ENCODE peak calls at places on chromosomes 16 and 17, in nine cellular contexts. S is AG04449; R is NT2/D1; F is EL; T is right cardiac atrium; B is iris pigment epithelial cell; N is astrocyte of the spinal cord; H is stimulated activated CD8-positive, alpha-beta memory T cell treated with anti-CD3 and anti-CD28 coated beads, Interleukin-4, amount 100 ng/mL, for 4 hours; K is uterus. W is an unnamed sample.

GRCh38 chr17:49108318-49108717 is 24.3 kb upstream of the B4GALNT2 start:
- DNase-seq in S (peak; percentile 69), R (peak; percentile 27), F (peak; percentile 90), T (no peak), B (peak; percentile 85), N (peak; percentile 88), H (no peak), K (no peak), W (no peak)

GRCh38 chr17:60750645-60751044 is 73.0 kb downstream of the BCAS3 start:
- DNase-seq in S (no peak), R (no peak), F (no peak), T (no peak), B (no peak), N (no peak), H (no peak), K (no peak), W (no peak)

GRCh38 chr17:42894283-42895184 is 6.1 kb upstream of the G6PC1 start:
- DNase-seq in S (no peak), R (no peak), F (no peak), T (no peak), B (no peak), N (no peak), H (no peak), K (no peak), W (no peak)

GRCh38 chr17:29561541-29562517 is 5.0 kb downstream of the ABHD15 start:
- DNase-seq in S (no peak), R (no peak), F (no peak), T (peak; percentile 74), B (peak; percentile 17), N (no peak), H (no peak), K (no peak), W (peak; percentile 3)

GRCh38 chr17:48636177-48637018 is 10.2 kb upstream of the HOXB9 start:
- DNase-seq in S (no peak), R (peak; percentile 80), F (peak; percentile 77), T (peak; percentile 81), B (peak; percentile 22), N (peak; percentile 85), H (no peak), K (peak; percentile 44), W (peak; percentile 99)

GRCh38 chr17:46151762-46152161 is 41.5 kb downstream of the KANSL1 start:
- DNase-seq in S (no peak), R (no peak), F (no peak), T (no peak), B (no peak), N (no peak), H (no peak), K (no peak), W (no peak)

GRCh38 chr16:88839745-88840588 is 16.8 kb downstream of the GALNS start:
- DNase-seq in S (no peak), R (no peak), F (no peak), T (no peak), B (no peak), N (no peak), H (no peak), K (no peak), W (no peak)

GRCh38 chr17:38654411-38655398 is 20.1 kb downstream of the EPOP start:
- DNase-seq in S (no peak), R (no peak), F (no peak), T (no peak), B (no peak), N (no peak), H (no peak), K (no peak), W (no peak)

GRCh38 chr17:8221663-8222379 is 11.4 kb upstream of the AURKB start:
- DNase-seq in S (peak; percentile 62), R (no peak), F (peak; percentile 92), T (peak; percentile 91), B (no peak), N (peak; percentile 92), H (peak; percentile 90), K (peak; percentile 90), W (peak; percentile 93)

GRCh38 chr16:9053006-9053601 is 38.3 kb upstream of the HAPSTR1 start:
- DNase-seq in S (no peak), R (peak; percentile 96), F (peak; percentile 81), T (peak; percentile 60), B (peak; percentile 84), N (peak; percentile 63), H (no peak), K (no peak), W (peak; percentile 78)

GRCh38 chr16:87844809-87845208 is 24.5 kb downstream of the SLC7A5 start:
- DNase-seq in S (no peak), R (no peak), F (no peak), T (no peak), B (no peak), N (no peak), H (no peak), K (no peak), W (no peak)

GRCh38 chr17:69141802-69142472 is at the start of gene ABCA6:
- DNase-seq in S (no peak), R (no peak), F (peak; percentile 23), T (no peak), B (peak; percentile 89), N (peak; percentile 35), H (no peak), K (no peak), W (no peak)

GRCh38 chr17:49748791-49749190 is 15.1 kb downstream of the FAM117A start:
- DNase-seq in S (no peak), R (no peak), F (no peak), T (no peak), B (no peak), N (no peak), H (no peak), K (no peak), W (no peak)

GRCh38 chr16:27839419-27839818 is 224.1 kb downstream of the GSG1L start:
- DNase-seq in S (no peak), R (no peak), F (peak; percentile 38), T (no peak), B (peak; percentile 42), N (no peak), H (no peak), K (no peak), W (no peak)

GRCh38 chr16:2963074-2963610 is 933 bp upstream of the KREMEN2 start:
- DNase-seq in S (no peak), R (no peak), F (no peak), T (peak; percentile 64), B (no peak), N (no peak), H (no peak), K (no peak), W (peak; percentile 56)

GRCh38 chr17:3271072-3271848 is 26.9 kb downstream of the OR3A1 start:
- DNase-seq in S (no peak), R (no peak), F (no peak), T (no peak), B (no peak), N (no peak), H (no peak), K (no peak), W (no peak)

GRCh38 chr17:59558953-59559352 is 6.5 kb upstream of the DHX40 start:
- DNase-seq in S (no peak), R (no peak), F (no peak), T (no peak), B (peak; percentile 17), N (peak; percentile 17), H (no peak), K (no peak), W (no peak)

GRCh38 chr16:15538484-15538883 is 104.1 kb downstream of the BMERB1 start:
- DNase-seq in S (no peak), R (no peak), F (no peak), T (no peak), B (no peak), N (no peak), H (no peak), K (no peak), W (no peak)

GRCh38 chr16:84654998-84655397 is 6.7 kb downstream of the KLHL36 start:
- DNase-seq in S (no peak), R (no peak), F (no peak), T (no peak), B (no peak), N (no peak), H (no peak), K (no peak), W (no peak)

GRCh38 chr17:364766-365165 is 12.2 kb upstream of the RPH3AL start:
- DNase-seq in S (no peak), R (no peak), F (no peak), T (no peak), B (no peak), N (no peak), H (no peak), K (no peak), W (no peak)

GRCh38 chr17:12983986-12984932 is 33.6 kb downstream of the ELAC2 start:
- DNase-seq in S (peak; percentile 59), R (no peak), F (peak; percentile 65), T (peak; percentile 84), B (peak; percentile 45), N (peak; percentile 91), H (no peak), K (peak; percentile 86), W (no peak)

GRCh38 chr16:55221836-55222235 is 102.2 kb upstream of the IRX6 start:
- DNase-seq in S (no peak), R (no peak), F (no peak), T (no peak), B (no peak), N (no peak), H (no peak), K (no peak), W (no peak)

GRCh38 chr17:63356275-63356905 is 89.7 kb downstream of the CYB561 start:
- DNase-seq in S (peak; percentile 78), R (no peak), F (peak; percentile 94), T (no peak), B (peak; percentile 86), N (peak; percentile 96), H (no peak), K (no peak), W (no peak)

GRCh38 chr16:62014534-62014933 is 21.7 kb downstream of the CDH8 start:
- DNase-seq in S (no peak), R (no peak), F (no peak), T (no peak), B (no peak), N (no peak), H (no peak), K (no peak), W (no peak)

GRCh38 chr17:954431-955164 is 25.0 kb downstream of the NXN start:
- DNase-seq in S (peak; percentile 86), R (no peak), F (peak; percentile 50), T (no peak), B (peak; percentile 95), N (peak; percentile 86), H (no peak), K (peak; percentile 48), W (peak; percentile 36)

GRCh38 chr16:75527825-75528299 is 8.0 kb downstream of the CHST5 start:
- DNase-seq in S (no peak), R (no peak), F (no peak), T (no peak), B (no peak), N (no peak), H (no peak), K (no peak), W (no peak)

GRCh38 chr16:28538733-28539596 is at the start of gene NUPR1:
- DNase-seq in S (peak; percentile 71), R (no peak), F (peak; percentile 95), T (peak; percentile 97), B (peak; percentile 95), N (peak; percentile 91), H (no peak), K (peak; percentile 99), W (no peak)

GRCh38 chr17:40557531-40558299 is 7.6 kb downstream of the CCR7 start:
- DNase-seq in S (no peak), R (no peak), F (no peak), T (peak; percentile 86), B (no peak), N (no peak), H (no peak), K (peak; percentile 75), W (no peak)

GRCh38 chr17:41065829-41066624 is at the start of gene KRTAP2-4:
- DNase-seq in S (peak; percentile 86), R (no peak), F (peak; percentile 96), T (no peak), B (peak; percentile 95), N (peak; percentile 83), H (no peak), K (no peak), W (no peak)

GRCh38 chr17:71878271-71878670 is 242.5 kb upstream of the SOX9 start:
- DNase-seq in S (no peak), R (no peak), F (no peak), T (no peak), B (no peak), N (no peak), H (no peak), K (no peak), W (no peak)

GRCh38 chr16:56413381-56413780 is 12.0 kb downstream of the AMFR start:
- DNase-seq in S (no peak), R (no peak), F (no peak), T (no peak), B (no peak), N (no peak), H (no peak), K (no peak), W (no peak)